ENCODE peak calls at places on chromosome 21, in ten cellular contexts. Q is HepG2; S is CD8-positive, alpha-beta T cell; N is adipocyte; K is psoas muscle; V is heart right ventricle; Z is cardiac muscle cell; F is heart left ventricle; P is IMR-90; E is CD8-positive, alpha-beta memory T cell. H is an unnamed sample.

GRCh38 chr21:33402011-33402979 is 918 bp upstream of the IFNGR2 start:
- DNase-seq in Q (no peak), S (no peak), N (no peak), K (peak; percentile 82), V (peak; percentile 65), Z (peak; percentile 89), F (peak; percentile 86), P (peak; percentile 71), E (no peak), H (peak; percentile 32)

GRCh38 chr21:31343680-31344480 is at the start of gene TIAM1:
- DNase-seq in Q (no peak), S (no peak), N (peak; percentile 75), K (peak; percentile 74), V (peak; percentile 43), Z (peak; percentile 79), F (peak; percentile 72), P (peak; percentile 66), E (no peak), H (peak; percentile 25)

GRCh38 chr21:14773777-14774345 is 227.7 kb upstream of the SAMSN1 start:
- DNase-seq in Q (peak; percentile 30), S (peak; percentile 59), N (peak; percentile 2), K (peak; percentile 44), V (peak; percentile 21), Z (peak; percentile 46), F (no peak), P (no peak), E (peak; percentile 69), H (peak; percentile 78)

GRCh38 chr21:29056005-29056404 is 17.4 kb downstream of the CCT8 start:
- DNase-seq in Q (no peak), S (no peak), N (peak; percentile 19), K (no peak), V (no peak), Z (no peak), F (no peak), P (peak; percentile 20), E (no peak), H (no peak)

GRCh38 chr21:37273911-37274690 is 7.0 kb upstream of the VPS26C start:
- DNase-seq in Q (no peak), S (no peak), N (no peak), K (no peak), V (no peak), Z (peak; percentile 12), F (no peak), P (no peak), E (no peak), H (no peak)

GRCh38 chr21:27586986-27587385 is 620.1 kb upstream of the ADAMTS5 start:
- DNase-seq in Q (no peak), S (no peak), N (no peak), K (no peak), V (no peak), Z (no peak), F (no peak), P (no peak), E (no peak), H (no peak)

GRCh38 chr21:33959680-33960079 is 44.1 kb upstream of the ATP5PO start:
- DNase-seq in Q (no peak), S (no peak), N (no peak), K (no peak), V (no peak), Z (no peak), F (no peak), P (no peak), E (no peak), H (no peak)

GRCh38 chr21:37535672-37536071 is 169.1 kb downstream of the DYRK1A start:
- DNase-seq in Q (no peak), S (no peak), N (no peak), K (no peak), V (no peak), Z (no peak), F (no peak), P (no peak), E (no peak), H (no peak)

GRCh38 chr21:28822882-28823335 is 169.8 kb downstream of the LTN1 start:
- DNase-seq in Q (peak; percentile 3), S (no peak), N (peak; percentile 87), K (no peak), V (peak; percentile 8), Z (peak; percentile 38), F (no peak), P (peak; percentile 21), E (no peak), H (peak; percentile 13)

GRCh38 chr21:18142639-18143038 is 102.0 kb upstream of the CHODL start:
- DNase-seq in Q (no peak), S (no peak), N (no peak), K (no peak), V (no peak), Z (no peak), F (no peak), P (no peak), E (no peak), H (no peak)

GRCh38 chr21:43689556-43690337 is 29.2 kb upstream of the PDXK start:
- DNase-seq in Q (no peak), S (no peak), N (no peak), K (no peak), V (no peak), Z (no peak), F (no peak), P (no peak), E (no peak), H (no peak)

GRCh38 chr21:39854572-39854971 is 12.7 kb upstream of the PCP4 start:
- DNase-seq in Q (no peak), S (no peak), N (no peak), K (no peak), V (no peak), Z (no peak), F (no peak), P (no peak), E (no peak), H (no peak)

GRCh38 chr21:36881223-36881622 is 85.2 kb downstream of the HLCS start:
- DNase-seq in Q (no peak), S (no peak), N (peak; percentile 68), K (no peak), V (no peak), Z (peak; percentile 31), F (no peak), P (peak; percentile 51), E (no peak), H (no peak)

GRCh38 chr21:44024895-44025353 is 12.8 kb downstream of the TRAPPC10 start:
- DNase-seq in Q (no peak), S (no peak), N (peak; percentile 61), K (peak; percentile 73), V (peak; percentile 56), Z (peak; percentile 83), F (peak; percentile 76), P (peak; percentile 67), E (no peak), H (no peak)

GRCh38 chr21:24367936-24368335 is 1239.3 kb downstream of the MRPL39 start:
- DNase-seq in Q (no peak), S (no peak), N (peak; percentile 46), K (no peak), V (no peak), Z (no peak), F (no peak), P (peak; percentile 43), E (no peak), H (no peak)

GRCh38 chr21:27953328-27954045 is 986.6 kb upstream of the ADAMTS5 start:
- DNase-seq in Q (no peak), S (no peak), N (no peak), K (no peak), V (no peak), Z (no peak), F (no peak), P (no peak), E (no peak), H (no peak)

DNA sequence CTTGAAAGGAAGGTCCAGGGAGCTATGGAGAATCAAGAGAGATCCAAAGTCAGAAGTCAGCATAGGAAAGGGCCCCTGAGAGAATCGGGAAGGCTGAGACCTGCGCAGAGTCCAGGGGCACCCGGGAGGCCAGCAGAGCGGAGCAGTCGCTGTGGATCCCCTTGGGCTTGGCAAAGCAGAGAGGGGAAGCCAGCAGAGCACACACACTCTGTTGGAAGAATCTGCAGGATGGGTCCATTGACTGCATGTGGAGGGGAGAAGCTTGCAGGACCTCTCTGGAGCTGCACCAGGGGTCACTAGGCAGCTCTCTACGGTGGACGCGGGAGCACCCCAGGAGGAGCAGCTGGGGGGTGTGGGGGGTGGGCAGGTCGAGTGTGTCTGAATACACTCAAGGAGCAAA is 6.4 kb downstream of the RIPK4 start:
- DNase-seq in Q (no peak), S (no peak), N (no peak), K (no peak), V (no peak), Z (no peak), F (no peak), P (no peak), E (no peak), H (no peak)
- H3K27me3 ChIP-seq in Q (no peaks in the 10 kb centered on the region), S (peaks cover 3% of the 10 kb centered on the region), N (peaks cover 59% of the 10 kb centered on the region), K (peaks cover 62% of the 10 kb centered on the region), V (peaks cover 65% of the 10 kb centered on the region), Z (peaks cover 55% of the 10 kb centered on the region), F (peaks cover 37% of the 10 kb centered on the region), P (peaks cover 58% of the 10 kb centered on the region), E (peaks cover 12% of the 10 kb centered on the region), H (no peaks in the 10 kb centered on the region)

GRCh38 chr21:22584308-22584707 is 1586.1 kb downstream of the NCAM2 start:
- DNase-seq in Q (no peak), S (no peak), N (no peak), K (no peak), V (no peak), Z (no peak), F (no peak), P (no peak), E (no peak), H (no peak)
- H3K36me3 ChIP-seq in Q (no peaks in the 10 kb centered on the region), S (no peaks in the 10 kb centered on the region), N (no peaks in the 10 kb centered on the region), K (no peaks in the 10 kb centered on the region), V (no peaks in the 10 kb centered on the region), Z (no peaks in the 10 kb centered on the region), F (no peaks in the 10 kb centered on the region), P (no peaks in the 10 kb centered on the region), E (no peaks in the 10 kb centered on the region), H (no peaks in the 10 kb centered on the region)

GRCh38 chr21:35219291-35219690 is 170.2 kb upstream of the RUNX1 start:
- DNase-seq in Q (no peak), S (no peak), N (no peak), K (no peak), V (no peak), Z (no peak), F (no peak), P (no peak), E (no peak), H (no peak)
- H3K27me3 ChIP-seq in Q (no peaks in the 10 kb centered on the region), S (no peaks in the 10 kb centered on the region), N (no peaks in the 10 kb centered on the region), K (no peaks in the 10 kb centered on the region), V (no peaks in the 10 kb centered on the region), Z (peaks cover 57% of the 10 kb centered on the region), F (no peaks in the 10 kb centered on the region), P (no peaks in the 10 kb centered on the region), E (no peaks in the 10 kb centered on the region), H (no peaks in the 10 kb centered on the region)

DNA sequence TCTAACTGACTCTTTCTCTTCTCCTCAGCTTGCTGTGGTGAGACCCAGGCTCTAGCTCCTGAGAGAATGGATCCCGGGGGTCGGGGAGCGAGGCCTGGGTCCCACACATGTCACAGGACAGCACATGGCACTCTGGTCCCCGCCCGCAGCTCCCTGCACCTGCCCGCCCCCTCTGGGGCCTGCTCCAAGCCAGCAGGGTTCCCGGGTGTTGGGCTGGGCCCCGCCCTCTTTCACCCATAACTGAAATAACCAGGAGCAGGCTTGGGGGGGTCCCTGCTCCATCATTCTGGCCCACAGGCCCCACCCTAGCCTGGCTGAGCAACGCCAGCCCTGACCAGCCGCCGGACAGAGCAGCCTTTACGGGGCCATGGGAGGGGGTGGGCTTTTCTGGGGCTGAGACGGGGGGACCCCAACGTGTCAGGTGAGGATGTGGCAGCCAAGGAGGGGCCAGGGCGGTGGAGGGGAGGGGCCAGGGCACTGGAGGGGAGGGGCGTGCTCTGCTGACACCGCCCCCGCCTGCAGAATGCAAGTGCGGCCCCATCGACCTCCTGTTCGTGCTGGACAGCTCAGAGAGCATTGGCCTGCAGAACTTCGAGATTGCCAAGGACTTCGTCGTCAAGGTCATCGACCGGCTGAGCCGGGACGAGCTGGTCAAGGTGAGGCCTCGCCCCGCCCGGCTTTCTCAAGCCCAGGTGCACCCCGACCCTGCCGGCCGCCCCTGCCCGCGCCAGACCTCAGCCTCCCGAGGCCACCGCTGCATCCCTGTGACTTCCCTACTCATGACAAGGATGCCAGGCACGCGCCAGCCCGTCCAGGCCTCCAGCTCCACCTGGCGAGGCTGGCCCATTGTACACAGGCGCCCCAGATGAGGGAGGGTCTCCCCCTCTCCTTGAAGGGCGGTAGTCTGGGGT is 19.4 kb downstream of the COL6A1 start:
- DNase-seq in Q (no peak), S (peak; percentile 6), N (no peak), K (peak; percentile 57), V (peak; percentile 4), Z (no peak), F (peak; percentile 58), P (no peak), E (peak; percentile 42), H (no peak)
- H3K36me3 ChIP-seq in Q (no peaks in the 10 kb centered on the region), S (no peaks in the 10 kb centered on the region), N (peaks cover 87% of the 10 kb centered on the region), K (peaks cover 50% of the 10 kb centered on the region), V (peaks cover 9% of the 10 kb centered on the region), Z (peaks cover 14% of the 10 kb centered on the region), F (peaks cover 74% of the 10 kb centered on the region), P (peaks cover 90% of the 10 kb centered on the region), E (no peaks in the 10 kb centered on the region), H (no peaks in the 10 kb centered on the region)